ENCODE peak calls at places on chromosomes 16 and 17, in eight cellular contexts. N, H, Q, R, A, X, Z and T are unnamed samples.

GRCh38 chr17:61904094-61904710 is 23.6 kb downstream of the INTS2 start:
- DNase-seq in N (no peak), H (no peak), Q (no peak), R (no peak), A (no peak), X (no peak), Z (no peak), T (no peak)

GRCh38 chr16:74623214-74623842 is 16.4 kb upstream of the GLG1 start:
- DNase-seq in N (peak; percentile 66), H (peak; percentile 57), Q (peak; percentile 43), R (no peak), A (no peak), X (peak; percentile 76), Z (no peak), T (peak; percentile 73)

GRCh38 chr16:75580-76501 is 2.2 kb upstream of the MPG start:
- DNase-seq in N (no peak), H (peak; percentile 33), Q (peak; percentile 54), R (peak; percentile 54), A (no peak), X (peak; percentile 88), Z (peak; percentile 84), T (peak; percentile 91)

GRCh38 chr16:4241601-4242270 is at the start of gene SRL:
- DNase-seq in N (no peak), H (no peak), Q (no peak), R (no peak), A (no peak), X (no peak), Z (peak; percentile 49), T (no peak)

GRCh38 chr16:28279006-28279405 is 13.3 kb upstream of the SBK1 start:
- DNase-seq in N (no peak), H (no peak), Q (no peak), R (no peak), A (no peak), X (no peak), Z (no peak), T (no peak)

GRCh38 chr16:77721752-77722314 is 481 bp upstream of the NUDT7 start:
- DNase-seq in N (no peak), H (no peak), Q (peak; percentile 4), R (no peak), A (no peak), X (no peak), Z (no peak), T (no peak)

GRCh38 chr16:4345439-4346204 is 5.5 kb downstream of the PAM16 start:
- DNase-seq in N (no peak), H (no peak), Q (no peak), R (no peak), A (peak; percentile 81), X (no peak), Z (no peak), T (no peak)

GRCh38 chr17:82217120-82217529 is 4.5 kb upstream of the CCDC57 start:
- DNase-seq in N (no peak), H (no peak), Q (no peak), R (no peak), A (peak; percentile 93), X (peak; percentile 56), Z (no peak), T (no peak)

GRCh38 chr16:77172964-77173363 is 18.0 kb upstream of the MON1B start:
- DNase-seq in N (no peak), H (no peak), Q (no peak), R (no peak), A (no peak), X (peak; percentile 10), Z (no peak), T (peak; percentile 17)

GRCh38 chr17:77948690-77949114 is 9.8 kb upstream of the TNRC6C start:
- DNase-seq in N (peak; percentile 58), H (no peak), Q (peak; percentile 66), R (peak; percentile 40), A (no peak), X (peak; percentile 70), Z (no peak), T (peak; percentile 61)

GRCh38 chr16:58661199-58661830 is 23.3 kb downstream of the SLC38A7 start:
- DNase-seq in N (peak; percentile 76), H (peak; percentile 71), Q (peak; percentile 79), R (peak; percentile 57), A (no peak), X (peak; percentile 93), Z (no peak), T (peak; percentile 91)

GRCh38 chr17:8470447-8471047 is 34.9 kb downstream of the NDEL1 start:
- DNase-seq in N (no peak), H (no peak), Q (no peak), R (no peak), A (no peak), X (no peak), Z (peak; percentile 72), T (peak; percentile 52)

GRCh38 chr16:89618114-89618999 is 4.9 kb downstream of the DPEP1 start:
- DNase-seq in N (no peak), H (no peak), Q (no peak), R (no peak), A (no peak), X (no peak), Z (no peak), T (no peak)

GRCh38 chr16:78210305-78210704 is 110.9 kb downstream of the WWOX start:
- DNase-seq in N (no peak), H (no peak), Q (peak; percentile 23), R (no peak), A (no peak), X (peak; percentile 12), Z (no peak), T (peak; percentile 44)

GRCh38 chr17:2929881-2930533 is 133.4 kb downstream of the OR1D5 start:
- DNase-seq in N (peak; percentile 57), H (peak; percentile 70), Q (peak; percentile 87), R (peak; percentile 74), A (no peak), X (peak; percentile 44), Z (no peak), T (peak; percentile 49)

DNA sequence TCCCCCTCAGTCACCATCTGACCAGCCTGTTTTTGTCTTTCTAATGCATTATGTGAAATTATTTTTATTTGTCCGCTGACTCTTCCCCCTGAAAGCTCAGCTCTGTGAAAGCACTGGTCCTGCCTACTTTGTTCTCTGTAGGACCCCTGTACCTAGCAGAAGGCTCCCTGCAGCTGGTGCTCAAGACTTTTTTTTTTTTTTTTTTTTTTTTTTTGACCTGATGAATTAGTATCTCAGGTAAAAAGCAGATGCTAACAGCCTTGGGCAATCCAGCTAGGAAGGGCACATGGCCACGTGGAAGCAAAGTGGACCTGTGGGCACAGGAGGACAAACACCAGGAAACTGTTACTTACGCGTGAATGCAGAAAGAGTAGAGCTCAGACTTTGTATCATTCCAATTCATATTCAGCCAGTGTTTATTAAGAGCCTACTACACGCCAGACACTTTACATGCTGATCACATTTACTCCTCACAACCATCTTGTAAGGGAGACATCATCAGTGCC is 629 bp upstream of the UNC119 start:
- DNase-seq in N (no peak), H (no peak), Q (no peak), R (no peak), A (peak; percentile 25), X (no peak), Z (no peak), T (no peak)
- H3K4me3 ChIP-seq in N (peak overlapping the region; percentile 71), H (peak overlapping the region; percentile 73), Q (peak overlapping the region; percentile 90), R (peak overlapping the region; percentile 72), A (no peak overlapping the region), X (no peak overlapping the region), Z (peak overlapping the region; percentile 99), T (no peak overlapping the region)

GRCh38 chr17:50099003-50099402 is 3.9 kb downstream of the PDK2 start:
- DNase-seq in N (no peak), H (no peak), Q (no peak), R (no peak), A (no peak), X (no peak), Z (peak; percentile 5), T (no peak)

GRCh38 chr17:50097455-50097854 is 2.3 kb downstream of the PDK2 start:
- DNase-seq in N (no peak), H (no peak), Q (no peak), R (no peak), A (no peak), X (no peak), Z (no peak), T (no peak)

GRCh38 chr17:50097907-50098306 is 2.8 kb downstream of the PDK2 start:
- DNase-seq in N (no peak), H (no peak), Q (no peak), R (no peak), A (no peak), X (no peak), Z (no peak), T (no peak)

GRCh38 chr17:50096758-50097157 is 1.6 kb downstream of the PDK2 start:
- DNase-seq in N (no peak), H (no peak), Q (no peak), R (no peak), A (no peak), X (no peak), Z (no peak), T (no peak)

DNA sequence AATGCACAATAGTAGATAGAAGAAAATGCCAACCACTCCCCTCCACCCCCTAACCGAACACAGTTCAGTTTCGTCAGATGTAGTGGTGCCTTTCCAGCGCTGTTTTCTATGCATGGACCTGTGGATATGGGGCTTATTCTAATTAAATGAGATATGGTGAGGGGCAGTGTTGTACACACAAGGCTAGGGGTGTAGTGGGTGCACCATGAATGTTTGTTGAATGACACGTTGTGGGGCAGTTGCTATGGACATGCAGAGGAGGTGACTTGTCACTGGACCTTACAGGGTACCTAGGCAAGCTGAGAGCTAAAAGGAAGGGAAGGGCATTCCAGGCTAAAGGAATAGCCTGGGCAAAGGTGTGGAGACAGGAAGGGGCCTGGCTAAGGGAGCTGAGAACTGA is 3.4 kb downstream of the PDK2 start:
- DNase-seq in N (no peak), H (no peak), Q (no peak), R (no peak), A (no peak), X (no peak), Z (no peak), T (no peak)
- H3K4me3 ChIP-seq in N (no peak overlapping the region), H (no peak overlapping the region), Q (no peak overlapping the region), R (no peak overlapping the region), A (no peak overlapping the region), X (no peak overlapping the region), Z (no peak overlapping the region), T (no peak overlapping the region)

DNA sequence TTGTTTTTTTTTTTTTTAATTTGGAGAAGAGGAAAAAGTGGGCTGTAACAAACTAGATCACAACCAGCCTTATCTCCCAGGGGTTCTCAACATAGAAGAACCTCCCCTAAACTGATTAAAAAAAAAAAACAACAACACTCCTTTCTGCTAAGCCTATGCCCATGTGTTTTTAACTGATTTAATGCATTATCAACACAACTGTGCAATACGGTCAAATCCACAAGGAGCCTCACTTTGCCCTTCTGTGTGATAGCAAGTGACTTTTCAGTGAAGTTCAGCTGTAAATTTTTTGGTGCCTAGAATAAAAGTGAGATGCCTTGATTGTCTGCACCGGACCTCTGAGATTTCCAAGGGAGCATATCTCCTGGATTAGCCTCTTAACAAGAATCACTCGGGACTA is 611 bp downstream of the MYH11 start:
- DNase-seq in N (no peak), H (peak; percentile 55), Q (no peak), R (no peak), A (no peak), X (no peak), Z (no peak), T (no peak)
- H3K4me3 ChIP-seq in N (no peak overlapping the region), H (peak overlapping the region; percentile 73), Q (peak overlapping the region; percentile 66), R (no peak overlapping the region), A (peak overlapping the region; percentile 30), X (no peak overlapping the region), Z (peak overlapping the region; percentile 44), T (no peak overlapping the region)

DNA sequence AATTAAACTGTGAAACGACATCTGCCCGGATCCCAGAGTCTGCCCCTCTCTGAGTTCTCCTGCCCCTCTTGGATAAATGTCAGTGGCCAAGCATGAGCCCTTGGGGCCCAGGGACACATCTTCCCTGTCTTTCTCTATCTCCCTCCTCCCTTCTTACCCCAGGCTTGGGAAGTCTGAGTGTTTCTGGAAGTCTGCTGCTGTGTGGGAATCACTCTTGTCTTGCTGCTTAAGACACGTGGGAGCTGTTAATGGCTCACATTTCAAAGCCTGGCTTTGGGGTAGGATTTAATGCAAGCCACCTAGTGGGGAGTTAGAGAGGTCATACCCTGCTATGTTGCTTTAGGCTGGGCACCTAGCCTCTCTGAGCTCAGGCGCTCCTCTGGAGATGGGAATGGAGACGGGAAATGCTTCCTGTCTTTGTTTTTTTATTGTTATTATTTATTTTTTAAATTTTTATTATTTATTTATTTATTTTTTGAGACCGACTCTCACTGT is 218.5 kb upstream of the CIBAR2 start:
- DNase-seq in N (peak; percentile 81), H (peak; percentile 87), Q (peak; percentile 90), R (peak; percentile 72), A (no peak), X (peak; percentile 80), Z (no peak), T (peak; percentile 87)
- H3K4me3 ChIP-seq in N (no peak overlapping the region), H (no peak overlapping the region), Q (peak overlapping the region; percentile 18), R (no peak overlapping the region), A (no peak overlapping the region), X (no peak overlapping the region), Z (no peak overlapping the region), T (no peak overlapping the region)